ENCODE peak calls at places on chromosomes 1 and 21, in four cellular contexts. R, K, H and S are unnamed samples.

GRCh38 chr21:42618713-42619112 is 34.7 kb upstream of the PDE9A start:
- DNase-seq in R (no peak), H (no peak), K (no peak), S (peak; percentile 48)

GRCh38 chr1:189708674-189709073 is 769.0 kb downstream of the BRINP3 start:
- DNase-seq in H (no peak), R (no peak), K (no peak), S (no peak)

GRCh38 chr1:32151319-32151787 is 28.1 kb upstream of the TXLNA start:
- DNase-seq in K (no peak), H (no peak), R (no peak), S (no peak)

GRCh38 chr1:111847519-111847918 is 91.8 kb downstream of the DDX20 start:
- DNase-seq in K (no peak), H (no peak), R (no peak), S (no peak)

GRCh38 chr21:34522284-34522683 is 10.3 kb upstream of the KCNE1 start:
- DNase-seq in H (no peak), R (no peak), K (no peak), S (no peak)

GRCh38 chr1:6162773-6163172 is 17.3 kb downstream of the CHD5 start:
- DNase-seq in K (peak; percentile 55), R (no peak), H (no peak), S (no peak)

GRCh38 chr1:161019767-161020572 is 982 bp downstream of the F11R start:
- DNase-seq in H (no peak), R (peak; percentile 23), K (no peak), S (no peak)

GRCh38 chr1:231421971-231422797 is at the start of gene EGLN1:
- DNase-seq in H (peak; percentile 82), K (peak; percentile 96), R (peak; percentile 95), S (peak; percentile 96)

GRCh38 chr1:17678011-17678410 is 77.1 kb upstream of the ACTL8 start:
- DNase-seq in K (no peak), H (no peak), R (no peak), S (no peak)

GRCh38 chr1:244209955-244210354 is 158.9 kb downstream of the ZBTB18 start:
- DNase-seq in R (no peak), H (no peak), K (no peak), S (no peak)

GRCh38 chr1:1853593-1854257 is 37.2 kb downstream of the GNB1 start:
- DNase-seq in K (no peak), R (no peak), H (no peak), S (no peak)

GRCh38 chr1:3078941-3079340 is 9.9 kb downstream of the PRDM16 start:
- DNase-seq in R (no peak), K (no peak), H (no peak), S (no peak)

GRCh38 chr1:3080236-3080964 is 11.4 kb downstream of the PRDM16 start:
- DNase-seq in H (no peak), R (no peak), K (no peak), S (no peak)

GRCh38 chr1:3078421-3078820 is 9.4 kb downstream of the PRDM16 start:
- DNase-seq in K (no peak), H (no peak), R (no peak), S (no peak)

GRCh38 chr1:3081171-3081683 is 12.2 kb downstream of the PRDM16 start:
- DNase-seq in R (no peak), H (no peak), K (no peak), S (no peak)

GRCh38 chr1:3079381-3080093 is 10.5 kb downstream of the PRDM16 start:
- DNase-seq in H (no peak), K (no peak), R (no peak), S (no peak)
- H3K4me1 ChIP-seq in H (peaks cover under 1% of the 10 kb centered on the region), K (no peaks in the 10 kb centered on the region), R (no peaks in the 10 kb centered on the region), S (peaks cover 4% of the 10 kb centered on the region)

GRCh38 chr1:203178083-203178482 is 2.5 kb upstream of the MYBPH start:
- DNase-seq in H (no peak), K (no peak), R (no peak), S (no peak)
- H3K9ac ChIP-seq in H (no peak overlapping the region), K (no peak overlapping the region), R (no peak overlapping the region), S (no peak overlapping the region)

DNA sequence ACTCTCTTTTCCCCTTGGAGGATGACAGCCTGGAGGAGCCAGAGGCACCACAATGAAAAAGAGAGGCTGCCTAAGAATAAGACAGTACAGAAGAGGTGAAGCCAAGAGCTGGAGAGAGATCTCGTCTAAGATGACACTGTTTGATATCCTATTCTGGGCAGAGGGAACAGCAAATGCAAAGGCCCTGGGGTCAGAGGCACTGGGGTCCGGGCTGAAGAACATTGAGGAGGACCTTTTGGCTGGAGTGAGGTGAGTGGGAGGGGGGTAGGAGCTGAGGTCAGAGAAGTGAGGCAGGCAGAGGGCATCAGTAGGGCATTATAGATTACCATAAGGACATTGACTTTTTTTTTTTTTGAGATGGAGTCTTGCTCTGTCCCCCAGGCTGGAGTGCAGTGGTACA is 19.3 kb upstream of the TMEM51 start:
- DNase-seq in R (no peak), H (no peak), K (no peak), S (no peak)
- TF ChIP-seq CTCF in R (no peak), H (no peak), K (no peak), S (no peak)

DNA sequence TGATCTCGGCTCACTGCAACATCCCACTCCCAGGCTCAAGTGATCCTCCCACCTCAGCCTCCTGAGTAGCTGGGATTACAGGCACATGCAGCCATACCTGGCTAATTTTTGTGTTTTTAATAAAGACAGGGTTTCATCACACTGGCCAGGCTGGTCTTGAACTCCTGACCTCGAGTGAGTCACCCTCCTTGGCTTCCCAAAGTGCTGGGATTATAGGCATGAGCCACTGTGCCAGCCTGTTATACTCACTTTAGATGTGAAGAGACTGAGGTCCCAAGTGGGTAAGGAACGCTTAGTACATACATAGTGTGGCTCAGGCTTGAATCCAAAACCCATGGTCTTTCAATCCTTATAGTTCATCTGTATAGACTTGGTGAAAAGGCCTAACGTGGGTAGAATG is 63.7 kb upstream of the EPS8L3 start:
- DNase-seq in R (no peak), H (no peak), K (no peak), S (no peak)
- H3K4me1 ChIP-seq in R (no peaks in the 10 kb centered on the region), H (no peaks in the 10 kb centered on the region), K (peaks cover 41% of the 10 kb centered on the region), S (no peaks in the 10 kb centered on the region)

GRCh38 chr1:12541274-12542137 is 76.5 kb downstream of the DHRS3 start:
- DNase-seq in H (no peak), K (peak; percentile 87), R (no peak), S (peak; percentile 90)
- H3K9ac ChIP-seq in H (no peak overlapping the region), K (peak overlapping the region; percentile 48), R (no peak overlapping the region), S (peak overlapping the region; percentile 12)

GRCh38 chr1:51325878-51326755 is 4.2 kb downstream of the TTC39A start:
- DNase-seq in K (peak; percentile 75), R (no peak), H (no peak), S (no peak)
- TF ChIP-seq CTCF in K (no peak), R (no peak), H (no peak), S (no peak)

GRCh38 chr1:172930142-172930541 is 120.6 kb downstream of the TNFSF18 start:
- DNase-seq in K (no peak), H (no peak), R (no peak), S (no peak)
- H3K4me1 ChIP-seq in K (peaks cover 36% of the 10 kb centered on the region), H (no peaks in the 10 kb centered on the region), R (no peaks in the 10 kb centered on the region), S (peaks cover 5% of the 10 kb centered on the region)